ENCODE peak calls at places on chromosomes 3 and 15, in seven cellular contexts. C is transverse colon, B is left ventricle myocardium inferior, Y is stomach, S is posterior cingulate gyrus, U is AG10803, G is RPMI7951. K is an unnamed sample.

GRCh38 chr3:126116526-126116925 is 32.6 kb upstream of the SLC41A3 start:
- DNase-seq in Y (no peak), C (no peak), G (no peak), U (no peak), S (peak), B (no peak), K (no peak)

GRCh38 chr3:106168941-106169340 is 300.1 kb upstream of the CBLB start:
- DNase-seq in B (no peak), U (no peak), G (no peak), Y (no peak), C (no peak), S (no peak), K (no peak)

GRCh38 chr3:158935846-158936245 is 134.0 kb downstream of the MFSD1 start:
- DNase-seq in G (peak), C (no peak), Y (no peak), B (no peak), U (peak), S (no peak), K (no peak)

GRCh38 chr3:146308222-146308621 is 57.3 kb upstream of the PLSCR4 start:
- DNase-seq in G (peak), U (peak), B (no peak), Y (no peak), C (no peak), S (no peak), K (no peak)

GRCh38 chr15:98658831-98659699 is 10.7 kb downstream of the IGF1R start:
- DNase-seq in U (peak), S (no peak), G (peak), B (no peak), Y (no peak), C (peak), K (peak)

GRCh38 chr3:52441772-52442332 is 3.1 kb downstream of the SEMA3G start:
- DNase-seq in B (no peak), U (no peak), G (no peak), Y (no peak), C (no peak), S (peak), K (no peak)

GRCh38 chr15:46304320-46304719 is 669.5 kb downstream of the SQOR start:
- DNase-seq in S (no peak), U (no peak), G (peak), Y (no peak), C (no peak), B (no peak), K (no peak)

GRCh38 chr15:67833504-67834248 is 6.2 kb downstream of the RNU6-1 start:
- DNase-seq in U (no peak), B (no peak), C (peak), Y (peak), G (peak), S (peak), K (no peak)

GRCh38 chr3:195896361-195897080 is 11.8 kb downstream of the TNK2 start:
- DNase-seq in G (peak), S (peak), B (peak), U (peak), Y (no peak), C (no peak), K (peak)

GRCh38 chr3:184145120-184145524 is 10.0 kb downstream of the EIF2B5 start:
- DNase-seq in Y (peak), S (no peak), U (peak), C (peak), G (peak), B (peak), K (no peak)

GRCh38 chr15:29736745-29737023 is 85.6 kb downstream of the TJP1 start:
- DNase-seq in G (peak), U (peak), S (no peak), B (no peak), Y (no peak), C (no peak), K (no peak)

GRCh38 chr3:128278761-128279593 is 125.7 kb downstream of the EEFSEC start:
- DNase-seq in C (peak), Y (peak), S (peak), U (peak), G (peak), B (peak), K (peak)

GRCh38 chr3:175208316-175208715 is 349.2 kb downstream of the NAALADL2 start:
- DNase-seq in U (no peak), G (peak), C (no peak), Y (no peak), B (no peak), S (no peak), K (peak)

GRCh38 chr3:188832961-188833615 is 338.7 kb upstream of the TPRG1 start:
- DNase-seq in C (no peak), Y (no peak), U (peak), B (no peak), G (no peak), S (no peak), K (no peak)

GRCh38 chr15:71730277-71731144 is 79.8 kb upstream of the NR2E3 start:
- DNase-seq in G (peak), S (no peak), Y (peak), U (peak), B (peak), C (peak), K (peak)

GRCh38 chr3:43770426-43771103 is 79.8 kb downstream of the ABHD5 start:
- DNase-seq in S (no peak), C (peak), G (peak), U (peak), Y (peak), B (peak), K (no peak)

GRCh38 chr3:14576163-14576562 is 36.0 kb upstream of the GRIP2 start:
- DNase-seq in S (peak), C (no peak), G (no peak), U (no peak), Y (no peak), B (no peak), K (no peak)

GRCh38 chr3:125240496-125240895 is 27.9 kb upstream of the SLC12A8 start:
- DNase-seq in G (peak), C (no peak), B (no peak), Y (no peak), S (no peak), U (peak), K (no peak)

GRCh38 chr3:17062736-17063135 is 178.0 kb downstream of the PLCL2 start:
- DNase-seq in G (no peak), Y (no peak), C (no peak), B (no peak), S (no peak), U (no peak), K (no peak)

K was measured in substantia nigra.